ENCODE peak calls at places on chromosome 4, in seven cellular contexts. P, R, T, N, C, G and O are unnamed samples.

GRCh38 chr4:183447646-183448045 is 3.2 kb downstream of the CDKN2AIP start:
- DNase-seq in P (no peak), R (no peak), T (no peak), N (no peak), C (no peak), G (no peak), O (no peak)

GRCh38 chr4:126778348-126778747 is 854.4 kb upstream of the INTU start:
- DNase-seq in P (peak; percentile 84), R (peak; percentile 80), T (no peak), N (no peak), C (no peak), G (peak; percentile 71), O (no peak)

GRCh38 chr4:15906024-15906443 is 32.5 kb downstream of the FGFBP1 start:
- DNase-seq in P (no peak), R (no peak), T (peak; percentile 18), N (peak; percentile 63), C (no peak), G (peak; percentile 14), O (no peak)

GRCh38 chr4:766152-766515 is 59.8 kb downstream of the CPLX1 start:
- DNase-seq in P (peak; percentile 68), R (peak; percentile 33), T (no peak), N (no peak), C (no peak), G (no peak), O (no peak)

GRCh38 chr4:99723555-99724450 is 66.2 kb upstream of the C4orf54 start:
- DNase-seq in P (peak; percentile 22), R (peak; percentile 74), T (peak; percentile 58), N (peak; percentile 71), C (peak; percentile 79), G (peak; percentile 87), O (no peak)

GRCh38 chr4:184355111-184355604 is 119.2 kb downstream of the IRF2 start:
- DNase-seq in P (peak; percentile 97), R (peak; percentile 96), T (no peak), N (no peak), C (no peak), G (peak; percentile 99), O (peak; percentile 70)

GRCh38 chr4:88985088-88985779 is 71.8 kb downstream of the FAM13A start:
- DNase-seq in P (peak; percentile 94), R (peak; percentile 92), T (no peak), N (no peak), C (no peak), G (peak; percentile 84), O (no peak)

GRCh38 chr4:115537387-115537786 is 424.0 kb upstream of the NDST4 start:
- DNase-seq in P (peak; percentile 6), R (no peak), T (no peak), N (no peak), C (no peak), G (no peak), O (no peak)

GRCh38 chr4:112083587-112084347 is 61.5 kb upstream of the FAM241A start:
- DNase-seq in P (peak; percentile 32), R (no peak), T (no peak), N (no peak), C (no peak), G (peak; percentile 17), O (no peak)

GRCh38 chr4:86482851-86483490 is 111.1 kb upstream of the PTPN13 start:
- DNase-seq in P (peak; percentile 21), R (peak; percentile 33), T (no peak), N (no peak), C (no peak), G (no peak), O (no peak)
- H3K4me3 ChIP-seq in P (no peak overlapping the region), R (no peak overlapping the region), T (peak overlapping the region; percentile 4), N (no peak overlapping the region), C (no peak overlapping the region), G (no peak overlapping the region), O (no peak overlapping the region)

GRCh38 chr4:140150886-140151699 is 2.9 kb downstream of the MAML3 start:
- DNase-seq in P (peak; percentile 97), R (peak; percentile 98), T (peak; percentile 89), N (peak; percentile 88), C (peak; percentile 93), G (peak; percentile 98), O (no peak)

GRCh38 chr4:140152015-140152703 is 1.8 kb downstream of the MAML3 start:
- DNase-seq in P (peak; percentile 85), R (no peak), T (peak; percentile 68), N (peak; percentile 79), C (peak; percentile 72), G (no peak), O (no peak)

GRCh38 chr4:140151700-140152014 is 2.3 kb downstream of the MAML3 start:
- DNase-seq in P (peak; percentile 87), R (peak; percentile 91), T (peak; percentile 78), N (peak; percentile 87), C (peak; percentile 85), G (peak; percentile 91), O (no peak)

GRCh38 chr4:140150636-140150885 is 3.4 kb downstream of the MAML3 start:
- DNase-seq in P (no peak), R (no peak), T (no peak), N (peak; percentile 82), C (peak; percentile 84), G (no peak), O (no peak)

GRCh38 chr4:140149851-140150635 is 3.9 kb downstream of the MAML3 start:
- DNase-seq in P (peak; percentile 80), R (peak; percentile 51), T (peak; percentile 74), N (peak; percentile 80), C (peak; percentile 77), G (peak; percentile 42), O (no peak)
- TF ChIP-seq CTCF in P (no peak), R (no peak), T (peak; percentile 32), N (peak; percentile 28), C (no peak), G (no peak), O (no peak)

DNA sequence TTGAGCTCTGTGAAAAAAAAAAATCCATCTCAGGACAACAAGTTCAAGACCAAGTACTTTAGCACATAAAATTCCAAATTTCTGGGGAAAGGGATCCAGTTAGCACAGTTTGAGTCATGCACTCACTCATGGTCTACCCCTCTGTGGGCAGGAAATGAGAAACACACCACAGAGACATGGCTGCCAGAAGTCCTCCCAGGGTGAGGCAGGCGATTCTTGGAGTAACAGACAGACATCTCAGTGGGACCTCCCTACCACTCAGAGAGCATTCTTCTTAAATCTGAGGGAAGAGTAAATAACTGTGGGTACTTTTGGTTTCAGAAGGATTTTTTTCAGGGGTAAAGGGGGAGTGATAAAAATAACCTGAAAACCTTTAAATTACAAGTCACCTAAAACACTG is 14.1 kb downstream of the CXCL1 start:
- DNase-seq in P (peak; percentile 84), R (peak; percentile 62), T (no peak), N (no peak), C (no peak), G (peak; percentile 53), O (no peak)
- H3K4me3 ChIP-seq in P (no peak overlapping the region), R (no peak overlapping the region), T (no peak overlapping the region), N (no peak overlapping the region), C (no peak overlapping the region), G (no peak overlapping the region), O (no peak overlapping the region)

GRCh38 chr4:3009422-3009821 is 46.1 kb downstream of the GRK4 start:
- DNase-seq in P (peak; percentile 70), R (peak; percentile 10), T (no peak), N (no peak), C (no peak), G (peak; percentile 16), O (peak; percentile 41)
- TF ChIP-seq CTCF in P (peak; percentile 22), R (no peak), T (no peak), N (peak; percentile 29), C (no peak), G (peak; percentile 11), O (peak; percentile 44)

DNA sequence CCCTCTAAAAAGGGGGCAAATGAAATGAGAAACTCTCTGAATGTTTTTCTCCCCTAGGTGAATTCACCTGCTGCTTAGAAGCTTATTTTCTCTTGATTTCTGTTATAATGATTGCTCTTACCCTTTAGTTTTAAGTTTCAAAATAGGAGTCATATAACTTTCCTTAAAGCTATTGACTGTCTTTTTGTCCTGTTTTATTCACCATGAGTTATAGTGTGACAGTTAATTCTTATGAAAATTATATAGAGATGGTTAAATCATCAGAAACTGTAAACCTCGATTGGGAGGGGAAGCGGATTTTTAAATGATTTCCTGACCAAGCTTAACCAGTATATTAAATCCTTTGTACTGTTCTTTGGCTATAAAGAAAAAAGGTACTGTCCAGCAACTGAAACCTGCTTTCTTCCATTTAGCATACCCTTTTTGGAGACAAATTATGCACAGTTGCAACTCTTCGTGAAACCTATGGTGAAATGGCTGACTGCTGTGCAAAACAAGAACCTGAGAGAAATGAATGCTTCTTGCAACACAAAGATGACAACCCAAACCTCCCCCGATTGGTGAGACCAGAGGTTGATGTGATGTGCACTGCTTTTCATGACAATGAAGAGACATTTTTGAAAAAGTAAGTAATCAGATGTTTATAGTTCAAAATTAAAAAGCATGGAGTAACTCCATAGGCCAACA is 4.2 kb downstream of the ALB start:
- DNase-seq in P (no peak), R (no peak), T (no peak), N (no peak), C (no peak), G (no peak), O (no peak)
- H3K4me3 ChIP-seq in P (no peak overlapping the region), R (no peak overlapping the region), T (no peak overlapping the region), N (no peak overlapping the region), C (no peak overlapping the region), G (no peak overlapping the region), O (no peak overlapping the region)

GRCh38 chr4:138522366-138522765 is 280.2 kb upstream of the SLC7A11 start:
- DNase-seq in P (peak; percentile 60), R (peak; percentile 45), T (no peak), N (no peak), C (no peak), G (peak; percentile 51), O (no peak)
- TF ChIP-seq CTCF in P (peak; percentile 42), R (peak; percentile 54), T (peak; percentile 23), N (no peak), C (no peak), G (peak; percentile 59), O (peak; percentile 51)

DNA sequence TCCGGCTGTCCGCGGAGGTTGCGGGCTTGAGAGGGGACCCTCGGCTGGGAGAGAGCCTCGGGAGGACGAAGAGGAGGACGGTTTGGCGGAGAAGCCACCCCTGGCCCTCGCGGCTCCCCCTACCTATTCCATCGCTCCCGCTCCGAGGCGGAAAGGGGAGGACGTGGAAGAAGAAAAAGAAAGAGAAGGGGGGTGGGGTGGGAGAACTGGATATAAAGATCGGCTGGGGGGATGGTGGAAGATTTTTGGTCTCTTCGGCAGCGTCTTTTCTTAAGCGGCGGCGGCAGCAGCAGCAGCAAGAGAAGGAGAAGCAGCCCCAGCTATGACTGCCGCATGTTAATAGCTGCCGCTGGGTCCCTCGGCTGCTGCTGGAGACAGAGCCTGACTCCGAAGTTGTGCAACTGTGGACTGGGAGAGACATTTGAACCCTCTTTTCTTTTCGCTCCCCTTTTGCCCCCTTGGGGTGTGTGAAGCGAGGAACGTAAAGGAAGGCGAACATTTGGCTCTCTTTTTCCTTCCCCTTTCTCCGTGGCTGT is 933 bp downstream of the ADGRL3 start:
- DNase-seq in P (peak; percentile 50), R (peak; percentile 52), T (peak; percentile 23), N (no peak), C (no peak), G (peak; percentile 42), O (no peak)
- H3K4me3 ChIP-seq in P (peak overlapping the region; percentile 40), R (peak overlapping the region; percentile 59), T (peak overlapping the region; percentile 78), N (peak overlapping the region; percentile 80), C (peak overlapping the region; percentile 26), G (peak overlapping the region; percentile 62), O (no peak overlapping the region)